ENCODE peak calls at places on chromosomes 5 and 9, in four cellular contexts. L is sigmoid colon, Y is AG04450, N is astrocyte. M is an unnamed sample. For H3K27me3, the result is how much of the 10 kb centered on the place peaks cover.

GRCh38 chr9:84485539-84485938 is 145.0 kb upstream of the SLC28A3 start:
- DNase-seq in L (no peak), Y (no peak), N (no peak), M (no peak)

GRCh38 chr5:24068507-24068906 is 561.1 kb downstream of the PRDM9 start:
- DNase-seq in L (no peak), Y (no peak), N (no peak), M (no peak)

GRCh38 chr5:23461576-23461975 is 45.8 kb upstream of the PRDM9 start:
- DNase-seq in L (no peak), Y (no peak), N (no peak), M (no peak)

GRCh38 chr9:79817469-79818004 is 245.8 kb downstream of the TLE4 start:
- DNase-seq in L (no peak), Y (no peak), N (peak), M (no peak)

GRCh38 chr5:38453506-38453905 is 102.9 kb downstream of the LIFR start:
- DNase-seq in L (no peak), Y (no peak), N (no peak), M (no peak)

GRCh38 chr9:127397722-127398647 is 1.0 kb downstream of the SLC2A8 start:
- DNase-seq in L (peak), Y (no peak), N (no peak), M (peak)

GRCh38 chr5:130168211-130168610 is 263.9 kb downstream of the CHSY3 start:
- DNase-seq in L (no peak), Y (no peak), N (peak), M (no peak)

GRCh38 chr9:87271696-87272477 is 225.8 kb upstream of the DAPK1 start:
- DNase-seq in L (no peak), Y (no peak), N (no peak), M (no peak)

GRCh38 chr5:1851290-1851934 is 31.3 kb downstream of the IRX4 start:
- DNase-seq in L (no peak), Y (no peak), N (no peak), M (no peak)

GRCh38 chr5:23419115-23419514 is 88.3 kb upstream of the PRDM9 start:
- DNase-seq in L (no peak), Y (no peak), N (no peak), M (no peak)

GRCh38 chr5:160638141-160638742 is 213.8 kb downstream of the ATP10B start:
- DNase-seq in L (no peak), Y (no peak), N (no peak), M (no peak)

GRCh38 chr9:126880226-126880946 is 19.9 kb downstream of the ZBTB34 start:
- DNase-seq in L (no peak), Y (no peak), N (no peak), M (peak)

GRCh38 chr9:23779220-23779619 is 46.8 kb downstream of the ELAVL2 start:
- DNase-seq in L (no peak), Y (no peak), N (peak), M (no peak)

GRCh38 chr5:18195910-18196309 is 561.6 kb downstream of the TAF11L14 start:
- DNase-seq in L (no peak), Y (no peak), N (no peak), M (no peak)

GRCh38 chr5:58469895-58470294 is 10.0 kb upstream of the PLK2 start:
- DNase-seq in L (no peak), Y (no peak), N (no peak), M (no peak)

GRCh38 chr9:113631093-113631765 is 167.7 kb downstream of the RGS3 start:
- DNase-seq in L (peak), Y (no peak), N (no peak), M (peak)

GRCh38 chr9:94824401-94824800 is 97.9 kb downstream of the AOPEP start:
- DNase-seq in L (no peak), Y (no peak), N (no peak), M (no peak)

GRCh38 chr9:93136693-93137092 is 2.6 kb upstream of the NINJ1 start:
- DNase-seq in L (no peak), Y (no peak), N (no peak), M (no peak)

GRCh38 chr5:58455495-58455894 is 4.4 kb downstream of the PLK2 start:
- DNase-seq in L (no peak), Y (no peak), N (no peak), M (no peak)

GRCh38 chr9:134623408-134624066 is 18.1 kb upstream of the COL5A1 start:
- DNase-seq in L (peak), Y (no peak), N (peak), M (peak)

GRCh38 chr9:20442461-20443319 is 179.6 kb downstream of the MLLT3 start:
- DNase-seq in L (no peak), Y (no peak), N (no peak), M (no peak)

GRCh38 chr5:78858401-78858800 is 126.7 kb downstream of the ARSB start:
- DNase-seq in L (no peak), Y (no peak), N (no peak), M (no peak)

GRCh38 chr5:43338856-43339255 is 25.6 kb upstream of the HMGCS1 start:
- DNase-seq in L (no peak), Y (no peak), N (no peak), M (no peak)

GRCh38 chr9:93007529-93008058 is 50.9 kb upstream of the SUSD3 start:
- DNase-seq in L (no peak), Y (no peak), N (no peak), M (no peak)

GRCh38 chr5:173330151-173330855 is 2.1 kb upstream of the STC2 start:
- DNase-seq in L (no peak), Y (no peak), N (no peak), M (no peak)

GRCh38 chr9:84271004-84271886 is 69.3 kb downstream of the SLC28A3 start:
- DNase-seq in L (peak), Y (peak), N (peak), M (peak)

GRCh38 chr9:131840220-131840619 is 100.3 kb upstream of the RAPGEF1 start:
- DNase-seq in L (no peak), Y (no peak), N (no peak), M (no peak)

GRCh38 chr9:36441966-36442365 is 41.9 kb upstream of the RNF38 start:
- DNase-seq in L (no peak), Y (no peak), N (no peak), M (no peak)

GRCh38 chr5:169592937-169593650 is 9.5 kb downstream of the SPDL1 start:
- DNase-seq in L (no peak), Y (no peak), N (peak), M (no peak)

GRCh38 chr5:96870094-96871021 is 5.9 kb upstream of the ERAP2 start:
- DNase-seq in L (no peak), Y (no peak), N (peak), M (no peak)

GRCh38 chr5:132425009-132425937 is 55.8 kb downstream of the SLC22A5 start:
- DNase-seq in L (peak), Y (no peak), N (peak), M (no peak)

GRCh38 chr9:114538241-114538640 is 33.0 kb upstream of the WHRN start:
- DNase-seq in L (no peak), Y (no peak), N (no peak), M (no peak)

GRCh38 chr5:175652741-175653663 is 4.9 kb upstream of the HRH2 start:
- DNase-seq in L (no peak), Y (no peak), N (no peak), M (no peak)

GRCh38 chr5:32848681-32849080 is 137.6 kb downstream of the NPR3 start:
- DNase-seq in L (no peak), Y (peak), N (peak), M (no peak)

GRCh38 chr5:72122619-72123018 is 15.3 kb downstream of the MAP1B start:
- DNase-seq in L (no peak), Y (no peak), N (no peak), M (no peak)

GRCh38 chr9:37574996-37575395 is 1.2 kb downstream of the FBXO10 start:
- DNase-seq in L (no peak), Y (no peak), N (peak), M (no peak)

GRCh38 chr5:10253390-10253789 is 3.3 kb downstream of the CCT5 start:
- DNase-seq in L (no peak), Y (no peak), N (no peak), M (no peak)

GRCh38 chr9:100852088-100852487 is 176.4 kb upstream of the PLPPR1 start:
- DNase-seq in L (no peak), Y (no peak), N (no peak), M (no peak)

GRCh38 chr9:100856238-100856637 is 172.3 kb upstream of the PLPPR1 start:
- DNase-seq in L (no peak), Y (no peak), N (no peak), M (no peak)
- H3K27me3 ChIP-seq in L (under half), Y (under half), N (under half), M (under half)

GRCh38 chr9:12464368-12464767 is 228.8 kb upstream of the TYRP1 start:
- DNase-seq in L (no peak), Y (no peak), N (no peak), M (no peak)
- H3K27me3 ChIP-seq in L (under half), Y (under half), N (under half), M (under half)

GRCh38 chr5:133589286-133589685 is 23.1 kb downstream of the FSTL4 start:
- DNase-seq in L (no peak), Y (no peak), N (no peak), M (no peak)
- H3K27me3 ChIP-seq in L (under half), Y (under half), N (under half), M (under half)

GRCh38 chr9:81894891-81895290 is 33.3 kb upstream of the SPATA31D4 start:
- DNase-seq in L (no peak), Y (no peak), N (peak), M (no peak)
- H3K27me3 ChIP-seq in L (under half), Y (under half), N (under half), M (under half)

GRCh38 chr5:176744584-176744965 is 65.8 kb upstream of the UNC5A start:
- DNase-seq in L (no peak), Y (no peak), N (no peak), M (peak)
- H3K27me3 ChIP-seq in L (half or more), Y (half or more), N (half or more), M (half or more)

DNA sequence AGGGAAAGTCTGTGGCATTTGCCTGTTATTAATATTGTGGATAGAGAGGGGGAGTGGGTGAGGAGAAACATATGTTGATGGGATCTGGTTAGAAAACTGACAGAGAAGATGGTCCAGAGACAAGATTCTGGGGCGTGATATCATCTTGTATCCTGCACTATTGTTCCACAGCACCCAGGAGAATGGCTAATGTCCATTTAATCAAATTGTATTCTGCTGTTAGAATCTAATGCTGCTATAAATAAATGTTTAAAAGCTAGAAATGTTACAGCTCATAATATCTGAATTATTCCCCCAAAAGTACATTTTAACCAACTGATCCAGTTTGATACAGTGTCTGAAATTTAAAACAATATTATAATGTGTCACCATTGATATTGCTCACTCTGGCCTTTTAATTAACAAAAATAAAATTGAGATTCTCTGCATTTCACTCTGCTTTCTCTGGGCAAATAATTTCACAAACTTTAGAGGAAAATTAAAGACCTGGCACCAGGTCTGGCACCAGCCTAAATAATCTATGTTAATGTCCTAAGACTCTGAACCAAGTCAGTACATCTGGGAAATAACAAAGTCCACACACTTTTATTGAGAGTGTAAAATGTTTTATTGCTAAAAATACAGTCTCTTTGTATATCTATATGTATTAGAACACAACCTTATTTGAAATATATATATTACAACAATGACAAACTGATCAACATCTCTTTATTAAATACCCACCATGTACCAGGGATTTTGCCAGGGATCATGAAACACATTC is 18.8 kb downstream of the HTR4 start:
- DNase-seq in L (no peak), Y (no peak), N (no peak), M (no peak)
- H3K27me3 ChIP-seq in L (under half), Y (under half), N (under half), M (under half)